ENCODE peak calls at places on chromosomes 11 and 22, in four cellular contexts. N is mesendoderm, Q is neuronal stem cell, A is mesenchymal stem cell. I is an unnamed sample.

GRCh38 chr22:45285431-45286058 is 796 bp downstream of the UPK3A start:
- DNase-seq in N (peak; percentile 71), Q (no peak), A (no peak), I (no peak)

GRCh38 chr22:37232140-37232998 is 11.7 kb downstream of the RAC2 start:
- DNase-seq in N (no peak), Q (no peak), A (no peak), I (no peak)

GRCh38 chr22:37210041-37210803 is 2.1 kb downstream of the SSTR3 start:
- DNase-seq in N (no peak), Q (no peak), A (no peak), I (no peak)

GRCh38 chr11:65574963-65575567 is 788 bp upstream of the EHBP1L1 start:
- DNase-seq in N (peak; percentile 54), Q (no peak), A (peak; percentile 70), I (no peak)

GRCh38 chr22:32123657-32124056 is 35.4 kb downstream of the C22orf42 start:
- DNase-seq in N (peak; percentile 82), Q (no peak), A (no peak), I (no peak)

GRCh38 chr11:64007629-64008282 is 21.5 kb downstream of the OTUB1 start:
- DNase-seq in N (peak; percentile 83), Q (no peak), A (peak; percentile 64), I (no peak)

GRCh38 chr22:23203452-23204124 is 23.3 kb downstream of the BCR start:
- DNase-seq in N (no peak), Q (no peak), A (no peak), I (no peak)

GRCh38 chr22:49040111-49040510 is 787.6 kb downstream of the BRD1 start:
- DNase-seq in N (no peak), Q (no peak), A (no peak), I (no peak)

GRCh38 chr22:26718905-26719304 is 61.5 kb downstream of the MIAT start:
- DNase-seq in N (no peak), Q (no peak), A (peak; percentile 90), I (peak; percentile 91)

GRCh38 chr22:25360411-25360810 is 141.0 kb downstream of the CRYBB2 start:
- DNase-seq in N (no peak), Q (no peak), A (no peak), I (no peak)

GRCh38 chr22:37517826-37518450 is 1.3 kb downstream of the CARD10 start:
- DNase-seq in N (no peak), Q (no peak), A (no peak), I (no peak)

GRCh38 chr11:114479331-114479730 is 40.1 kb downstream of the REXO2 start:
- DNase-seq in N (no peak), Q (no peak), A (peak; percentile 36), I (peak; percentile 28)

GRCh38 chr22:20430641-20431519 is 6.7 kb downstream of the SCARF2 start:
- DNase-seq in N (peak; percentile 85), Q (peak; percentile 61), A (peak; percentile 69), I (no peak)

GRCh38 chr22:30860176-30861105 is 108.1 kb downstream of the MORC2 start:
- DNase-seq in N (no peak), Q (no peak), A (no peak), I (no peak)

DNA sequence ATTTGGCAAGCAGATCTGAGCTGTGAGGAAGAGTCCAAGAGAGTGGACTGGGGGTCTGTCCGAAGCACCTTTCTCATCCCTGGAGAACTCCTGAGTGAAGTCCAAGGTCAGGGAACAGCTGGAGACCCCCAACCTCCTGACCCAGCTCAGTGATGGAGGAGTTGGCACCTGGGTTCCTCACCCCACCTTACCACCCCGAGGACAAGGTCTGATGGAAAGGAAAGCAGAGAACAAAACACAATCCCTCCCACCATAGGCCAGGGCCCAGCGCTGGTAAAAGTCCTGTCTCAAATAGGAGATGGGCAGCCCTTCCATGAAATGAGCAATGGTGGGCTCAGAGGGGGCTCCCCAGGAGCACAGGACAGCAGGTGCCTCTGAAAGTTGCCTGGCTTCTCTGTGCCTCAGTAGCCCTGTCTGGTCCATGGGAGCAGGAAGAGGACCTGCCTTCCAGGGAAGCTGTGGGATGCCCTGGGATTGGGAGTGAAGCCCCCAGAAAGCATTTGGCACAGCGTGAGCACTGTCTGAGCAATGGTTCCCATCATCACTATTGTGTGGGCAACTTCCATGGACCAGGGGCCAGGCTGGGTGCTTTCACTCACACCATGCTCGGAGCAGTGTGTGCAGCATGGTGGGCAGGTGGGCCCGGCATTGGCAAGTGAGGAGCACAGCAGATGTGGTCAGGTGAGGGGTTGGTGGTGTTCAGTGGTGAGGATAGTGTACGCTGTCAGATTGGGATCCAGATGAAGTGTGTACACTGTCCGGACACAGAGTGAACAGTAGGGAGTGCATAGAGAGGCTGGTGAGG is 7.5 kb downstream of the TRIM29 start:
- DNase-seq in N (no peak), Q (no peak), A (no peak), I (no peak)
- H3K27ac ChIP-seq in N (no peak overlapping the region), Q (no peak overlapping the region), A (no peak overlapping the region), I (no peak overlapping the region)

DNA sequence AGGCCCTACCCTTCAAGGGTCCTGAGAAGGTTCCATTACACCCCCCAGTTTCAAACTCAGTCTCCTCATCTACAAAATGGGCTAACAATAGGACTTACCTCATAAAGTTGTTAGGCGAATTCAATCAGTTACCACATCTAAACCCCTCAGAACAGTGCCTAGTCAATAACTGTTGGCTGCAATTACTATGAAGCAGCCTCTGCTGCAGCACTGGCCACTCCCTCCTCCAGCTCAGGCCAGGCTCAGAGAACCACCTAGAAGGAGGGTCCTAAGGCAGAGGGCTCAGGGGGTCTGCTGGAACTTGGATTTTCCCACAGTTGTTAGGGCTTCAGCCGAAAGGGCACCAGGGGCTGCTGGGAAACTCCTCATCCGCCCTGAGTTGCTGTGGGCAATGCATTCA is 4.7 kb downstream of the FADS3 start:
- DNase-seq in N (no peak), Q (no peak), A (no peak), I (no peak)
- H2BK15ac ChIP-seq in N (no peak overlapping the region), Q (no peak overlapping the region), A (no peak overlapping the region), I (no peak overlapping the region)

GRCh38 chr11:14317659-14318325 is 41.2 kb downstream of the RRAS2 start:
- DNase-seq in N (no peak), Q (no peak), A (no peak), I (no peak)
- H3K9ac ChIP-seq in N (no peak overlapping the region), Q (no peak overlapping the region), A (no peak overlapping the region), I (no peak overlapping the region)

GRCh38 chr11:120057595-120058581 is 80.0 kb downstream of the TRIM29 start:
- DNase-seq in N (peak; percentile 70), Q (no peak), A (peak; percentile 38), I (no peak)
- H3K27ac ChIP-seq in N (no peak overlapping the region), Q (no peak overlapping the region), A (no peak overlapping the region), I (no peak overlapping the region)

DNA sequence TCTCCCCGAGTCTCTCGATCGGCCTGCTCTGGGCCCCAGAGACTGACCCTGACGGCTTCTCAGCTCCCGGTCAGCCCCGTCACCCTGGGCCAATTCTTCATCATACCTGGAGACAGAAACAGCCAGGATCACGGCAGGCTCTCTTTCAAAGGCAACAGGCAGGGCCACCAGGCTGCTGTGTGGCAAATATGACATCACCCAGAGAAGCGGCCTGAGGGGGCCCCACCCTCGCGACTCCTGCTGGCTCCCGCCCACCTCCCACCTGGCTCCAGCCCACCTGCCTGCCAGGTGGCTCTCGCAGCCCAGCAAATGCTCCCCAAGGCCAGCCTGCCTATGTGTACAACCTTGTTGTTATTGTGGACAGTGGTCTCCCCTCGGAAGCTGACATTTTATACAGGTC is 24.9 kb upstream of the PACSIN2 start:
- DNase-seq in N (peak; percentile 47), Q (no peak), A (no peak), I (no peak)
- H2BK15ac ChIP-seq in N (no peak overlapping the region), Q (no peak overlapping the region), A (no peak overlapping the region), I (no peak overlapping the region)

I was measured in IMR-90.